ENCODE peak calls at places on chromosome 2, in eight cellular contexts. S, T, Q, G, K, R, D and L are unnamed samples.

GRCh38 chr2:118987886-118988285 is 45.9 kb downstream of the MARCO start:
- DNase-seq in S (no peak), T (no peak), Q (peak), G (no peak), K (no peak), R (no peak), D (no peak), L (no peak)

GRCh38 chr2:183248866-183249567 is 124.8 kb downstream of the NUP35 start:
- DNase-seq in S (peak), T (peak), Q (no peak), G (no peak), K (peak), R (peak), D (no peak), L (peak)

GRCh38 chr2:236170678-236171212 is 2.6 kb upstream of the GBX2 start:
- DNase-seq in S (no peak), T (no peak), Q (no peak), G (no peak), K (no peak), R (no peak), D (no peak), L (no peak)

GRCh38 chr2:55268907-55269611 is at the start of gene MTIF2:
- DNase-seq in S (peak), T (peak), Q (peak), G (peak), K (peak), R (peak), D (peak), L (peak)

GRCh38 chr2:96734899-96735585 is 4.8 kb downstream of the LMAN2L start:
- DNase-seq in S (no peak), T (no peak), Q (no peak), G (no peak), K (no peak), R (no peak), D (no peak), L (peak)

GRCh38 chr2:68487773-68488355 is 20.5 kb downstream of the APLF start:
- DNase-seq in S (peak), T (peak), Q (no peak), G (no peak), K (peak), R (peak), D (no peak), L (peak)

GRCh38 chr2:100470898-100471514 is 724 bp downstream of the NMS start:
- DNase-seq in S (peak), T (no peak), Q (no peak), G (no peak), K (peak), R (no peak), D (no peak), L (peak)

GRCh38 chr2:26652361-26653041 is 11.3 kb upstream of the CIB4 start:
- DNase-seq in S (no peak), T (no peak), Q (no peak), G (no peak), K (peak), R (no peak), D (no peak), L (peak)